ENCODE peak calls at places on chromosomes 16 and 17, in six cellular contexts. One of them, this sample, is unnamed.

GRCh38 chr17:29589524-29590260 is at the start of gene GIT1:
- DNase-seq in uterus: peak
- DNase-seq in GM04504: peak
- DNase-seq in pons: peak
- DNase-seq in putamen: peak
- DNase-seq in activated CD4-positive, CD25-positive, alpha-beta regulatory T cell treated with anti-CD3 and anti-CD28 coated beads, Interleukin-2, amount 50 U/mL, for 16 hours: peak
- DNase-seq in this sample: peak

GRCh38 chr16:71216714-71217113 is 13.8 kb downstream of the HYDIN start:
- DNase-seq in uterus: no peak
- DNase-seq in GM04504: no peak
- DNase-seq in pons: no peak
- DNase-seq in putamen: no peak
- DNase-seq in activated CD4-positive, CD25-positive, alpha-beta regulatory T cell treated with anti-CD3 and anti-CD28 coated beads, Interleukin-2, amount 50 U/mL, for 16 hours: no peak
- DNase-seq in this sample: no peak

GRCh38 chr16:4081035-4081434 is 35.2 kb downstream of the ADCY9 start:
- DNase-seq in uterus: no peak
- DNase-seq in GM04504: no peak
- DNase-seq in pons: no peak
- DNase-seq in putamen: no peak
- DNase-seq in activated CD4-positive, CD25-positive, alpha-beta regulatory T cell treated with anti-CD3 and anti-CD28 coated beads, Interleukin-2, amount 50 U/mL, for 16 hours: no peak
- DNase-seq in this sample: no peak

GRCh38 chr17:62629556-62630364 is 2.3 kb downstream of the MRC2 start:
- DNase-seq in uterus: no peak
- DNase-seq in GM04504: no peak
- DNase-seq in pons: no peak
- DNase-seq in putamen: no peak
- DNase-seq in activated CD4-positive, CD25-positive, alpha-beta regulatory T cell treated with anti-CD3 and anti-CD28 coated beads, Interleukin-2, amount 50 U/mL, for 16 hours: no peak
- DNase-seq in this sample: no peak

GRCh38 chr17:18261146-18261515 is 669 bp downstream of the MIEF2 start:
- DNase-seq in uterus: peak
- DNase-seq in GM04504: peak
- DNase-seq in pons: no peak
- DNase-seq in putamen: no peak
- DNase-seq in activated CD4-positive, CD25-positive, alpha-beta regulatory T cell treated with anti-CD3 and anti-CD28 coated beads, Interleukin-2, amount 50 U/mL, for 16 hours: no peak
- DNase-seq in this sample: no peak

GRCh38 chr16:89170346-89171215 is 967 bp upstream of the CDH15 start:
- DNase-seq in uterus: no peak
- DNase-seq in GM04504: no peak
- DNase-seq in pons: no peak
- DNase-seq in putamen: no peak
- DNase-seq in activated CD4-positive, CD25-positive, alpha-beta regulatory T cell treated with anti-CD3 and anti-CD28 coated beads, Interleukin-2, amount 50 U/mL, for 16 hours: no peak
- DNase-seq in this sample: no peak

GRCh38 chr16:67384778-67385510 is 8.4 kb downstream of the TPPP3 start:
- DNase-seq in uterus: no peak
- DNase-seq in GM04504: no peak
- DNase-seq in pons: no peak
- DNase-seq in putamen: no peak
- DNase-seq in activated CD4-positive, CD25-positive, alpha-beta regulatory T cell treated with anti-CD3 and anti-CD28 coated beads, Interleukin-2, amount 50 U/mL, for 16 hours: no peak
- DNase-seq in this sample: no peak

GRCh38 chr17:53924530-53925455 is 102.1 kb downstream of the KIF2B start:
- DNase-seq in uterus: no peak
- DNase-seq in GM04504: no peak
- DNase-seq in pons: peak
- DNase-seq in putamen: no peak
- DNase-seq in activated CD4-positive, CD25-positive, alpha-beta regulatory T cell treated with anti-CD3 and anti-CD28 coated beads, Interleukin-2, amount 50 U/mL, for 16 hours: no peak
- DNase-seq in this sample: no peak

GRCh38 chr17:40340880-40341807 is 23.4 kb downstream of the GJD3 start:
- DNase-seq in uterus: peak
- DNase-seq in GM04504: peak
- DNase-seq in pons: no peak
- DNase-seq in putamen: no peak
- DNase-seq in activated CD4-positive, CD25-positive, alpha-beta regulatory T cell treated with anti-CD3 and anti-CD28 coated beads, Interleukin-2, amount 50 U/mL, for 16 hours: peak
- DNase-seq in this sample: peak

GRCh38 chr17:29615048-29615385 is 7.7 kb downstream of the CORO6 start:
- DNase-seq in uterus: no peak
- DNase-seq in GM04504: no peak
- DNase-seq in pons: no peak
- DNase-seq in putamen: peak
- DNase-seq in activated CD4-positive, CD25-positive, alpha-beta regulatory T cell treated with anti-CD3 and anti-CD28 coated beads, Interleukin-2, amount 50 U/mL, for 16 hours: no peak
- DNase-seq in this sample: no peak

GRCh38 chr16:495127-495748 is 32.3 kb upstream of the CAPN15 start:
- DNase-seq in uterus: no peak
- DNase-seq in GM04504: no peak
- DNase-seq in pons: no peak
- DNase-seq in putamen: no peak
- DNase-seq in activated CD4-positive, CD25-positive, alpha-beta regulatory T cell treated with anti-CD3 and anti-CD28 coated beads, Interleukin-2, amount 50 U/mL, for 16 hours: no peak
- DNase-seq in this sample: no peak

GRCh38 chr17:1301546-1301945 is 22.1 kb downstream of the TRARG1 start:
- DNase-seq in uterus: no peak
- DNase-seq in GM04504: no peak
- DNase-seq in pons: no peak
- DNase-seq in putamen: no peak
- DNase-seq in activated CD4-positive, CD25-positive, alpha-beta regulatory T cell treated with anti-CD3 and anti-CD28 coated beads, Interleukin-2, amount 50 U/mL, for 16 hours: no peak
- DNase-seq in this sample: no peak

GRCh38 chr16:31215287-31216115 is 1.4 kb downstream of the PYDC1 start:
- DNase-seq in uterus: peak
- DNase-seq in GM04504: no peak
- DNase-seq in pons: no peak
- DNase-seq in putamen: no peak
- DNase-seq in activated CD4-positive, CD25-positive, alpha-beta regulatory T cell treated with anti-CD3 and anti-CD28 coated beads, Interleukin-2, amount 50 U/mL, for 16 hours: no peak
- DNase-seq in this sample: no peak